ENCODE peak calls at places on chromosomes 1 and 21, in seven cellular contexts. J is substantia nigra; D is heart left ventricle; U is right atrium auricular region; V is CD8-positive, alpha-beta memory T cell; E is CD4-positive, alpha-beta T cell; M is GM23248. A is an unnamed sample.

GRCh38 chr1:220700591-220701179 is 10.5 kb downstream of the C1orf115 start:
- DNase-seq in J (no peak), M (no peak), E (no peak), V (no peak), D (no peak), U (no peak), A (no peak)

GRCh38 chr1:160949881-160950280 is 4.7 kb downstream of the ITLN2 start:
- DNase-seq in D (no peak), E (no peak), J (no peak), M (no peak), V (no peak), U (no peak), A (no peak)

GRCh38 chr1:117284408-117285215 is 73.9 kb upstream of the VTCN1 start:
- DNase-seq in U (no peak), V (no peak), M (peak; percentile 71), J (no peak), D (no peak), E (no peak), A (no peak)

GRCh38 chr1:43705982-43706597 is 1.2 kb upstream of the ST3GAL3 start:
- DNase-seq in E (no peak), U (no peak), J (no peak), M (peak; percentile 47), V (no peak), D (no peak), A (no peak)

GRCh38 chr1:8858888-8859706 is 19.4 kb downstream of the ENO1 start:
- DNase-seq in M (peak; percentile 75), E (no peak), J (no peak), D (no peak), U (peak; percentile 68), V (no peak), A (no peak)

GRCh38 chr1:61056674-61057439 is 25.5 kb upstream of the NFIA start:
- DNase-seq in V (no peak), M (peak; percentile 72), J (peak; percentile 66), E (peak; percentile 39), U (no peak), D (peak; percentile 55), A (no peak)

GRCh38 chr1:172719694-172720138 is 60.8 kb downstream of the FASLG start:
- DNase-seq in V (no peak), U (no peak), E (no peak), M (peak; percentile 58), J (no peak), D (no peak), A (no peak)

GRCh38 chr1:101365186-101365585 is 128.4 kb downstream of the S1PR1 start:
- DNase-seq in U (no peak), V (no peak), J (no peak), E (no peak), M (peak; percentile 62), D (no peak), A (no peak)

GRCh38 chr1:172603816-172604215 is 55.1 kb upstream of the FASLG start:
- DNase-seq in U (no peak), V (no peak), D (no peak), M (no peak), E (no peak), J (no peak), A (no peak)

GRCh38 chr1:66253330-66253921 is 280.5 kb upstream of the SGIP1 start:
- DNase-seq in J (no peak), V (no peak), U (no peak), M (peak; percentile 86), D (no peak), E (no peak), A (no peak)

GRCh38 chr1:203361843-203362524 is 11.1 kb upstream of the FMOD start:
- DNase-seq in D (no peak), U (no peak), J (no peak), E (no peak), M (peak; percentile 87), V (no peak), A (peak; percentile 57)

GRCh38 chr1:182637769-182638168 is 33.6 kb upstream of the RGS16 start:
- DNase-seq in V (no peak), D (no peak), E (no peak), U (no peak), M (no peak), J (no peak), A (no peak)

GRCh38 chr21:45001134-45002095 is 61.6 kb downstream of the SLX9 start:
- DNase-seq in D (peak; percentile 74), V (no peak), J (peak; percentile 32), E (no peak), U (no peak), M (peak; percentile 91), A (peak; percentile 92)

GRCh38 chr1:6580588-6581270 is 935 bp downstream of the ZBTB48 start:
- DNase-seq in E (no peak), M (peak; percentile 62), V (no peak), D (no peak), U (no peak), J (no peak), A (no peak)
- H3K27ac ChIP-seq in E (peak overlapping the region; percentile 79), M (peak overlapping the region; percentile 52), V (peak overlapping the region; percentile 88), D (peak overlapping the region; percentile 95), U (peak overlapping the region; percentile 86), J (peak overlapping the region; percentile 88), A (peak overlapping the region; percentile 98)

DNA sequence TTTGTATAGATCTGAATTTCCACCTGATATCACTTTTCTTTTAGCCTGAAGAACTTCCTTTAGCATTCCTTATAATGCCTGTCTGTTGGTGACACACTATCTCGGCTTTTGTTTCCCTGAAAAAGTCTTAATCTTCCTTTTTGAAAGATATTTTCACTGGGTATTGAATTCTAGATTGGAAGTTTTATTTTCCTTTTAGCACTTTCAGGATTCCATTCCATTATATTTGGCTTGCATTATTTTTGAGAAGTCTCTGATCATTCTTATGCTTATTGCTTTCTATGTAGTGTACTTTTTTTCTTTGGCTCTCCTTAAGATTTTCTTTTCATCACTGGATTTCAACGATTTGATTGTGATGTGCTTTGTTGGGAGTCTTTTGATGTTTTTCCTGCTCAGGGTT is 510.7 kb downstream of the RWDD3 start:
- DNase-seq in U (no peak), J (no peak), E (no peak), D (no peak), M (no peak), V (no peak), A (no peak)
- H3K27ac ChIP-seq in U (no peak overlapping the region), J (no peak overlapping the region), E (no peak overlapping the region), D (no peak overlapping the region), M (no peak overlapping the region), V (no peak overlapping the region), A (no peak overlapping the region)

GRCh38 chr1:79151006-79151796 is 144.7 kb upstream of the ADGRL4 start:
- DNase-seq in J (no peak), D (no peak), U (no peak), M (no peak), E (no peak), V (no peak), A (no peak)
- H3K27ac ChIP-seq in J (no peak overlapping the region), D (no peak overlapping the region), U (no peak overlapping the region), M (no peak overlapping the region), E (no peak overlapping the region), V (no peak overlapping the region), A (no peak overlapping the region)

GRCh38 chr1:115977481-115978258 is 1.4 kb downstream of the SLC22A15 start:
- DNase-seq in U (no peak), M (peak; percentile 89), E (no peak), J (no peak), V (no peak), D (no peak), A (no peak)
- H3K27ac ChIP-seq in U (peak overlapping the region; percentile 79), M (peak overlapping the region; percentile 86), E (no peak overlapping the region), J (peak overlapping the region; percentile 97), V (no peak overlapping the region), D (peak overlapping the region; percentile 73), A (peak overlapping the region; percentile 76)

DNA sequence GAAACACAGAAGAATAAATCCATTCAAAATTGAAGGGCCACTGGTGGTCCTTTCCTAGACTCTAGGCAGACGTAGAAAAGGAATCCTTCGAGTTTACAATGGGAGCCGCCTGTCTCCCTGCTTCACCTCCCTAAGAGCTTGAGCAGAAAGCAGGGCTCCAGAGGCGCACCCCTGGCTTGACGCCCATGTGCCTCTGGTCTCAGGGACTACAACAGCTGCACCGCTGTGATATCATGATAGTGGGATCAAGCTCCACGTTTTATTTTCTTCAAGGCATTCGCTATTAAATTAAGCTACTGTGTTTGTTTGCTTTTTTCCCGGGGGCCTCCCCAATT is 403 bp upstream of the C1orf122 start:
- DNase-seq in V (no peak), M (peak; percentile 54), J (no peak), U (no peak), E (no peak), D (no peak), A (no peak)
- H3K27ac ChIP-seq in V (peak overlapping the region; percentile 87), M (peak overlapping the region; percentile 80), J (peak overlapping the region; percentile 96), U (peak overlapping the region; percentile 93), E (peak overlapping the region; percentile 85), D (peak overlapping the region; percentile 99), A (no peak overlapping the region)

GRCh38 chr1:164967300-164967699 is 389.2 kb downstream of the LMX1A start:
- DNase-seq in E (no peak), D (no peak), M (no peak), J (no peak), V (no peak), U (no peak), A (no peak)

GRCh38 chr1:164969256-164969655 is 387.3 kb downstream of the LMX1A start:
- DNase-seq in J (no peak), U (no peak), V (no peak), M (no peak), E (no peak), D (no peak), A (no peak)

DNA sequence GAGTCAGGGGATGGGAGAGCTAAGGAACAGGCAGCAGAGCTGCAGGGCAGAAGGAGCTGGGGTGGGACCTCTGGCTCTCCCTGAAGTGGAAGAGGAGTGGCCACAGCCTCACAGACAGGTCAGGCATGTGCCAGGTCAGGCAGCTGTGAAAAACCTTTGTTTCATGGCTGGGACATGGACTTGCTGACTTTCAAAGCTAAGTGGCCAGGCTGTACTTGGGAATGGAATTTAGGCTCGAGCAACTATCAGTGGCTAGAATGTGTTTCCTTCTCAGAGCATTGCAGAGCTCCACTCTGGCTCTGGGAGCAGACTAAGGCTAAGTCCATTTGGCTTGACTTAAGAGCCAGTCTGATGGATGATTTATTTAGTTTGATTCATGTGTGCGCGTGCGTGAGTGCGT is 385.1 kb downstream of the LMX1A start:
- DNase-seq in E (no peak), V (no peak), U (no peak), M (no peak), D (no peak), J (no peak), A (no peak)
- H3K27ac ChIP-seq in E (no peak overlapping the region), V (no peak overlapping the region), U (no peak overlapping the region), M (no peak overlapping the region), D (no peak overlapping the region), J (no peak overlapping the region), A (no peak overlapping the region)

DNA sequence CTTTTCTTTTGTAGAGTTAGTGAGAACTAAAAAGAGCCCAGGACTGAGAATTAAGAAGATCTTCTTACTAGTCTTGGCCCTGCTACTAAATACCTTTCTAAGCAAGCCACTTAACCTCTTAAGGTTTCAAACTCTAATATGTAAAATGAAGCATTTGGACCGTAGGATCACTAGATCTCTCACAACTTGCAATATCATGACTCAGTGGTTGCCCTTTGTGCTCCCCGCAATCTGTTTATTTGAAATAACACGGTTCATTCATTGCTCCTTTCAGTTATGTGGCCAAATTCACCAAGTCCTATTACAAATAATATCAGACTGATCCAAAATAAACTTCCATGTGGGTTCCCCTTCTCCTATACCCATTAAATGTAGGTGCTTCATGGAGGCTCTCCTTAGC is 10.8 kb downstream of the PALMD start:
- DNase-seq in U (no peak), V (no peak), J (no peak), M (no peak), E (no peak), D (no peak), A (no peak)
- H3K27ac ChIP-seq in U (peak overlapping the region; percentile 79), V (no peak overlapping the region), J (no peak overlapping the region), M (no peak overlapping the region), E (no peak overlapping the region), D (peak overlapping the region; percentile 73), A (no peak overlapping the region)

GRCh38 chr21:17441370-17441769 is 71.5 kb upstream of the CXADR start:
- DNase-seq in E (no peak), V (no peak), J (peak; percentile 16), M (no peak), D (no peak), U (no peak), A (no peak)
- H3K27ac ChIP-seq in E (no peak overlapping the region), V (no peak overlapping the region), J (peak overlapping the region; percentile 70), M (no peak overlapping the region), D (no peak overlapping the region), U (no peak overlapping the region), A (no peak overlapping the region)

A was measured in coronary artery.